ENCODE peak calls at places on chromosomes 13 and 19, in six cellular contexts. R is WTC11; V is CD8-positive, alpha-beta T cell; E is stimulated activated CD4-positive, alpha-beta T cell treated with anti-CD3 and anti-CD28 coated beads, Interleukin-4, amount 100 ng/mL, for 24 hours; O is substantia nigra; H is psoas muscle. U is an unnamed sample.

GRCh38 chr13:28744091-28744536 is 25.3 kb upstream of the SLC46A3 start:
- DNase-seq in R (no peak), V (no peak), E (no peak), O (no peak), H (no peak), U (no peak)

GRCh38 chr19:7868671-7869452 is 5.3 kb downstream of the PRR36 start:
- DNase-seq in R (peak), V (peak), E (peak), O (no peak), H (peak), U (peak)

GRCh38 chr19:4633140-4633967 is 6.0 kb upstream of the TNFAIP8L1 start:
- DNase-seq in R (peak), V (no peak), E (peak), O (no peak), H (peak), U (peak)

GRCh38 chr19:4831351-4832340 is at the start of gene TICAM1:
- DNase-seq in R (no peak), V (peak), E (peak), O (no peak), H (peak), U (no peak)

GRCh38 chr19:10766049-10766623 is 48.3 kb downstream of the DNM2 start:
- DNase-seq in R (no peak), V (no peak), E (no peak), O (no peak), H (no peak), U (no peak)

GRCh38 chr19:15397782-15398181 is 18.2 kb upstream of the AKAP8 start:
- DNase-seq in R (no peak), V (no peak), E (no peak), O (no peak), H (no peak), U (no peak)

GRCh38 chr19:21463449-21464105 is 41.8 kb upstream of the ZNF429 start:
- DNase-seq in R (peak), V (peak), E (peak), O (no peak), H (no peak), U (peak)

GRCh38 chr13:84481958-84482357 is 599.7 kb upstream of the SLITRK1 start:
- DNase-seq in R (no peak), V (no peak), E (no peak), O (no peak), H (no peak), U (no peak)

GRCh38 chr19:17164644-17165043 is 50.5 kb upstream of the USE1 start:
- DNase-seq in R (no peak), V (no peak), E (no peak), O (no peak), H (no peak), U (no peak)

GRCh38 chr13:75512253-75512652 is 25.4 kb downstream of the COMMD6 start:
- DNase-seq in R (no peak), V (no peak), E (no peak), O (no peak), H (no peak), U (no peak)

GRCh38 chr13:102863590-102863989 is 17.8 kb downstream of the ERCC5 start:
- DNase-seq in R (no peak), V (no peak), E (no peak), O (no peak), H (peak), U (no peak)

GRCh38 chr13:46492946-46493345 is 60.0 kb upstream of the LRCH1 start:
- DNase-seq in R (no peak), V (no peak), E (peak), O (no peak), H (no peak), U (no peak)

GRCh38 chr13:50608357-50608756 is 235.1 kb downstream of the DLEU7 start:
- DNase-seq in R (no peak), V (no peak), E (no peak), O (no peak), H (no peak), U (no peak)